ENCODE peak calls at places on chromosomes 16 and 17, in six cellular contexts. Y is MM.1S, D is HFF-Myc, J is OCI-LY7, E is thoracic aorta, A is adrenal gland. B is an unnamed sample.
A peak's percentile ranks its signal among the peaks of the same experiment; 100 is the strongest.

GRCh38 chr16:25494292-25494691 is 197.5 kb upstream of the HS3ST4 start:
- DNase-seq in D (no peak), J (no peak), A (no peak), E (no peak), Y (no peak), B (no peak)

GRCh38 chr17:10349403-10349802 is 23.4 kb downstream of the MYH13 start:
- DNase-seq in Y (no peak), A (no peak), E (no peak), J (no peak), D (no peak), B (no peak)

GRCh38 chr17:28901866-28902818 is 737 bp downstream of the DHRS13 start:
- DNase-seq in A (no peak), E (no peak), Y (peak; percentile 62), J (peak; percentile 75), D (no peak), B (no peak)

GRCh38 chr17:40886090-40886489 is 1.0 kb upstream of the KRT20 start:
- DNase-seq in A (no peak), Y (no peak), D (peak; percentile 10), J (no peak), E (no peak), B (no peak)

GRCh38 chr17:50274945-50275221 is 617 bp downstream of the TMEM92 start:
- DNase-seq in A (no peak), D (no peak), Y (no peak), E (no peak), J (no peak), B (no peak)

GRCh38 chr16:84794626-84795025 is 25.2 kb upstream of the CRISPLD2 start:
- DNase-seq in E (no peak), J (no peak), D (no peak), A (no peak), Y (no peak), B (no peak)

GRCh38 chr17:42538482-42538881 is 2.4 kb downstream of the NAGLU start:
- DNase-seq in E (no peak), A (no peak), D (no peak), J (no peak), Y (no peak), B (no peak)

GRCh38 chr17:58577696-58578095 is 63.3 kb upstream of the MTMR4 start:
- DNase-seq in D (peak; percentile 14), J (peak; percentile 79), A (peak; percentile 42), E (no peak), Y (peak; percentile 84), B (no peak)

GRCh38 chr17:34750004-34750403 is 170.6 kb downstream of the TMEM132E start:
- DNase-seq in E (no peak), A (no peak), D (no peak), J (no peak), Y (peak; percentile 7), B (no peak)

GRCh38 chr17:39208893-39209292 is 8.8 kb downstream of the RPL19 start:
- DNase-seq in J (peak; percentile 98), E (no peak), Y (peak; percentile 91), A (no peak), D (no peak), B (no peak)

GRCh38 chr17:71494045-71494444 is 626.8 kb upstream of the SOX9 start:
- DNase-seq in Y (no peak), D (no peak), A (no peak), J (no peak), E (no peak), B (no peak)

GRCh38 chr16:46713634-46714033 is 24.2 kb downstream of the ORC6 start:
- DNase-seq in E (no peak), A (no peak), Y (no peak), D (no peak), J (no peak), B (no peak)

GRCh38 chr17:76365256-76365903 is 11.7 kb upstream of the PRPSAP1 start:
- DNase-seq in J (peak; percentile 38), Y (no peak), A (no peak), D (no peak), E (no peak), B (no peak)

GRCh38 chr17:47697948-47698711 is 4.2 kb downstream of the TBKBP1 start:
- DNase-seq in Y (no peak), A (no peak), D (no peak), J (no peak), E (no peak), B (no peak)

GRCh38 chr17:39679521-39680192 is 8.2 kb downstream of the PGAP3 start:
- DNase-seq in A (no peak), E (no peak), D (no peak), Y (no peak), J (peak; percentile 27), B (no peak)

GRCh38 chr17:71163121-71163812 is 957.6 kb upstream of the SOX9 start:
- DNase-seq in E (no peak), A (no peak), J (no peak), D (no peak), Y (no peak), B (no peak)

GRCh38 chr16:75385507-75386152 is 47.7 kb downstream of the CFDP1 start:
- DNase-seq in E (no peak), D (peak; percentile 69), J (peak; percentile 76), A (no peak), Y (peak; percentile 34), B (peak; percentile 63)

GRCh38 chr17:12133183-12133582 is 112.5 kb downstream of the MAP2K4 start:
- DNase-seq in J (no peak), D (no peak), E (no peak), Y (no peak), A (no peak), B (no peak)

GRCh38 chr17:42577140-42577531 is 393 bp downstream of the PSMC3IP start:
- DNase-seq in J (peak; percentile 39), A (no peak), E (no peak), Y (peak; percentile 42), D (no peak), B (no peak)

GRCh38 chr17:64155751-64156544 is 26.0 kb upstream of the ERN1 start:
- DNase-seq in J (no peak), E (no peak), Y (no peak), A (peak; percentile 66), D (no peak), B (no peak)

GRCh38 chr17:2792541-2793169 is 3.6 kb upstream of the RAP1GAP2 start:
- DNase-seq in J (no peak), Y (no peak), D (no peak), A (no peak), E (no peak), B (no peak)

GRCh38 chr17:50363217-50364060 is 9.5 kb downstream of the MRPL27 start:
- DNase-seq in Y (no peak), A (no peak), D (no peak), J (no peak), E (no peak), B (no peak)

GRCh38 chr16:21242756-21243155 is 9.3 kb downstream of the ANKS4B start:
- DNase-seq in Y (no peak), J (no peak), D (no peak), E (no peak), A (no peak), B (no peak)

GRCh38 chr16:60299345-60299744 is 1565.2 kb upstream of the GOT2 start:
- DNase-seq in E (no peak), J (no peak), Y (no peak), A (no peak), D (no peak), B (no peak)

DNA sequence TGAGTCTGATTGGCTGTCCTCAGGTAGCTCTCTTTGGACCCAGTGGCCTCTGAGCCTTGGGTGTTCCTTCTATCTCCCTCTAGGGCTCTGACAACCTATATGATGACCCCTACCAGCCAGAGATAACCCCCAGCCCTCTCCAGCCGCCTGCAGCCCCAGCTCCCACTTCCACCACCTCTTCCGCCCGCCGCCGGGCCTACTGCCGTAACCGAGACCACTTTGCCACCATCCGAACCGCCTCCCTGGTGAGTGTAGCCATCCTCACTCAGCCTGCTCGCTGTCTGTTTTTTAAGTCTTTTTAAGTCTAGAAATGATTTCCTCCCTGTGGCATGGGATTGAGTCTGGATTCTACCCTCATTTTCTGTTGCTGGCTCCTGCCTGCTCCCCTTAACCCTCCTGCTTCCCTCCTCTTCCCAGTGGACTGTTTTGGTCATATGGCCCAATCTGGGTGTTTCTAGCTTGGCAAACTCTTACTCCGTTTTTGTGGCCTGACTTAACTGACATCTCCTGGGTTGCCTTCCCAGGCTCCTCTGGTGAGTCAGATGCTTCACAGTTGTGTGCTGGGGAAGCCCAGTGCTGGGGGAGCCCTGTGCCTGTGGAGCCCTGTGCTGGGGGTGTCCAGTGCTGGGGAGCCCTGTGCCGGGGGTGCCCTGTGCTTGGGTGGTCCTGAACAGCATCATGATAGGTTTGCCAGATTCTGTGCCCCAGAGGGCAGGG is 9.9 kb downstream of the TAOK2 start:
- DNase-seq in D (no peak), E (no peak), A (no peak), Y (no peak), J (no peak), B (no peak)
- H3K4me3 ChIP-seq in D (no peak overlapping the region), E (no peak overlapping the region), A (no peak overlapping the region), Y (no peak overlapping the region), J (no peak overlapping the region), B (no peak overlapping the region)

GRCh38 chr16:15808071-15808470 is 48.8 kb downstream of the MYH11 start:
- DNase-seq in J (no peak), E (no peak), A (no peak), Y (no peak), D (no peak), B (no peak)

GRCh38 chr16:15811416-15811777 is 45.4 kb downstream of the MYH11 start:
- DNase-seq in D (no peak), J (no peak), A (no peak), Y (no peak), E (no peak), B (no peak)

GRCh38 chr16:15810949-15811348 is 45.9 kb downstream of the MYH11 start:
- DNase-seq in Y (no peak), A (no peak), D (no peak), J (no peak), E (no peak), B (no peak)

GRCh38 chr16:15810411-15810810 is 46.4 kb downstream of the MYH11 start:
- DNase-seq in J (no peak), D (no peak), E (no peak), A (no peak), Y (no peak), B (no peak)

GRCh38 chr16:15811778-15812750 is 44.8 kb downstream of the MYH11 start:
- DNase-seq in J (no peak), E (peak; percentile 41), Y (no peak), A (no peak), D (peak; percentile 81), B (peak; percentile 36)
- H3K4me3 ChIP-seq in J (no peak overlapping the region), E (peak overlapping the region; percentile 56), Y (no peak overlapping the region), A (no peak overlapping the region), D (no peak overlapping the region), B (no peak overlapping the region)

GRCh38 chr17:81422776-81423697 is 27.8 kb downstream of the BAHCC1 start:
- DNase-seq in A (peak; percentile 91), J (no peak), E (peak; percentile 71), D (no peak), Y (no peak), B (peak; percentile 93)
- H3K4me3 ChIP-seq in A (no peak overlapping the region), J (no peak overlapping the region), E (peak overlapping the region; percentile 66), D (peak overlapping the region; percentile 11), Y (no peak overlapping the region), B (no peak overlapping the region)

DNA sequence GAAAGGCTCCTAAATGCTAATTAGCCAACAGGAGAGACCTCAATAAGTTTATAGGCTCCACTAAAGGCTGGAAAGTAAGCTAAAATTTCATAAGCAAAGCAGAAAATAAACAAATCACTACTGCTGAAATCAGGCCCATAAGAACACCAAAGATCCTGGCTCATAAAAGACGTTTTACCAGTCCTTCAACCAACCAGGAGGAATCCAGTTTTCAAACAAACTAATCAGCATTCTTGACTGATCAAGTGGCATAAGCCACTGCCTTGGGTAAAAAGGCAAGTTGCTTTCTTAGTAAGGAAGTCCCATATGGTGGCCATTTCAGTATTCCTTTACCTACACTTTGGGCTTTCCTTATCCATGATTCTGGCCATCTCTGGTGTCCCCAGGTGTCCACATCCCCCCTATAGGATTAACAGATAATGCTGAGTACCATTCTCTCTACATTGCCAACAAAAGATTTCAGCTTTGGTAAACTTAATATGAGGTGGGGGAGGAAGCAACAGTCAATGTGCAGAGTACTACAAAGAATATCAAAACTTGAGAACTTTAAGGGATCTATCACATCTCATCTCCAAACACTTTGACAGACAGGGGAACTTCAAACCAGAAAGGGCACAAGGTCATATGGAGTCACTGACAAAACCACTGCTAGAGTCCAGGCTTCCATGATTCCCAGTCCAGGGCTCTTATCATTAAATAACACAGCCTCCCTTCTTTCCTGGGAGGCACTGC is 1.3 kb downstream of the TOM1L2 start:
- DNase-seq in E (no peak), J (no peak), Y (no peak), A (no peak), D (no peak), B (no peak)
- H3K4me3 ChIP-seq in E (peak overlapping the region; percentile 86), J (peak overlapping the region; percentile 81), Y (peak overlapping the region; percentile 73), A (no peak overlapping the region), D (peak overlapping the region; percentile 67), B (peak overlapping the region; percentile 80)